ENCODE peak calls at places on chromosome X, in five cellular contexts. A is posterior cingulate gyrus; M is stimulated activated CD4-positive, alpha-beta T cell treated with anti-CD3 and anti-CD28 coated beads, Interleukin-1b, Interleukin-23, amount 100 ng/mL, for 24 hours; J is mucosa of descending colon; K is Caco-2. Z is an unnamed sample.

GRCh38 chrX:104566921-104567501 is 1.0 kb downstream of the IL1RAPL2 start:
- DNase-seq in J (no peak), M (no peak), A (peak; percentile 7), K (no peak), Z (no peak)

GRCh38 chrX:129744881-129745321 is 6.1 kb downstream of the XPNPEP2 start:
- DNase-seq in J (no peak), A (no peak), K (no peak), M (no peak), Z (no peak)

GRCh38 chrX:68732906-68733493 is 85.5 kb downstream of the STARD8 start:
- DNase-seq in K (peak; percentile 49), J (peak; percentile 74), M (peak; percentile 28), A (peak; percentile 24), Z (no peak)

GRCh38 chrX:97326456-97326855 is 442.7 kb downstream of the RPA4 start:
- DNase-seq in M (no peak), A (no peak), J (no peak), K (no peak), Z (no peak)

GRCh38 chrX:116204947-116205346 is 34.4 kb downstream of the AGTR2 start:
- DNase-seq in K (no peak), M (no peak), A (no peak), J (no peak), Z (no peak)

GRCh38 chrX:47815901-47816845 is 20.5 kb upstream of the ZNF81 start:
- DNase-seq in A (no peak), K (no peak), M (no peak), J (peak; percentile 32), Z (no peak)

GRCh38 chrX:49108641-49109040 is 14.9 kb downstream of the GPKOW start:
- DNase-seq in M (no peak), K (no peak), A (no peak), J (no peak), Z (no peak)

GRCh38 chrX:1444896-1445480 is 7.7 kb downstream of the ASMTL start:
- DNase-seq in K (peak; percentile 15), J (no peak), A (no peak), M (no peak), Z (no peak)

GRCh38 chrX:10098235-10098819 is 58.4 kb upstream of the CLCN4 start:
- DNase-seq in J (peak; percentile 33), A (no peak), K (no peak), M (peak; percentile 46), Z (no peak)

GRCh38 chrX:39782276-39782675 is 315.5 kb downstream of the BCOR start:
- DNase-seq in A (no peak), J (no peak), K (no peak), M (no peak), Z (no peak)

GRCh38 chrX:13607996-13608365 is 38.6 kb downstream of the EGFL6 start:
- DNase-seq in M (no peak), K (no peak), J (no peak), A (no peak), Z (no peak)

GRCh38 chrX:6238576-6238975 is 9.9 kb upstream of the NLGN4X start:
- DNase-seq in J (no peak), A (no peak), M (no peak), K (no peak), Z (no peak)

GRCh38 chrX:120749141-120749846 is 119.4 kb upstream of the C1GALT1C1 start:
- DNase-seq in K (no peak), M (no peak), J (no peak), A (no peak), Z (no peak)

GRCh38 chrX:136658151-136658550 is 10.2 kb downstream of the CD40LG start:
- DNase-seq in M (no peak), A (no peak), K (no peak), J (no peak), Z (no peak)

GRCh38 chrX:82092307-82092706 is 890.4 kb downstream of the SH3BGRL start:
- DNase-seq in J (no peak), K (no peak), M (no peak), A (no peak), Z (no peak)

GRCh38 chrX:150767475-150768131 is 74.4 kb downstream of the MTMR1 start:
- DNase-seq in M (no peak), J (no peak), K (no peak), A (no peak), Z (no peak)

GRCh38 chrX:54891573-54891972 is 29.1 kb upstream of the TRO start:
- DNase-seq in J (no peak), K (peak; percentile 31), A (peak; percentile 7), M (peak; percentile 4), Z (no peak)

GRCh38 chrX:38768079-38768478 is 33.2 kb upstream of the MID1IP1 start:
- DNase-seq in K (no peak), M (no peak), A (no peak), J (no peak), Z (no peak)

GRCh38 chrX:13742397-13743176 is 8.0 kb downstream of the OFD1 start:
- DNase-seq in M (no peak), K (peak; percentile 46), J (no peak), A (no peak), Z (no peak)

GRCh38 chrX:136268051-136269048 is 17.1 kb upstream of the MAP7D3 start:
- DNase-seq in K (no peak), A (peak; percentile 12), M (peak; percentile 14), J (no peak), Z (no peak)

GRCh38 chrX:78665286-78665685 is 6.2 kb upstream of the RTL3 start:
- DNase-seq in A (no peak), K (no peak), M (no peak), J (no peak), Z (no peak)

GRCh38 chrX:115362334-115363095 is 73.0 kb downstream of the LUZP4 start:
- DNase-seq in A (no peak), K (no peak), J (no peak), M (no peak), Z (no peak)

GRCh38 chrX:18449271-18449670 is 23.9 kb downstream of the CDKL5 start:
- DNase-seq in A (no peak), K (no peak), M (no peak), J (no peak), Z (no peak)

GRCh38 chrX:2692221-2693122 is 1.4 kb downstream of the CD99 start:
- DNase-seq in M (no peak), K (no peak), J (peak; percentile 68), A (no peak), Z (no peak)

GRCh38 chrX:5113128-5113527 is 1115.5 kb downstream of the NLGN4X start:
- DNase-seq in K (no peak), A (no peak), M (no peak), J (no peak), Z (no peak)

GRCh38 chrX:107894038-107894437 is 68.4 kb downstream of the MID2 start:
- DNase-seq in J (no peak), A (no peak), K (no peak), M (no peak), Z (no peak)

GRCh38 chrX:154658187-154658586 is 4.8 kb upstream of the CTAG2 start:
- DNase-seq in M (no peak), A (no peak), K (no peak), J (no peak), Z (no peak)

GRCh38 chrX:130170752-130171445 is 863 bp upstream of the RAB33A start:
- DNase-seq in K (peak; percentile 43), J (peak; percentile 46), A (peak; percentile 82), M (peak; percentile 32), Z (peak; percentile 87)

GRCh38 chrX:45714864-45715263 is 514.2 kb upstream of the DIPK2B start:
- DNase-seq in J (no peak), A (no peak), M (no peak), K (no peak), Z (no peak)

GRCh38 chrX:118702741-118703140 is 24.7 kb upstream of the IL13RA1 start:
- DNase-seq in A (no peak), J (no peak), K (no peak), M (no peak), Z (no peak)

GRCh38 chrX:102345916-102346315 is 93.9 kb downstream of the NXF2B start:
- DNase-seq in A (peak; percentile 58), M (peak; percentile 48), J (peak; percentile 33), K (peak; percentile 36), Z (no peak)

GRCh38 chrX:34859191-34859590 is 83.4 kb upstream of the FAM47B start:
- DNase-seq in K (no peak), A (no peak), M (no peak), J (no peak), Z (no peak)

GRCh38 chrX:13471269-13471668 is 98.1 kb upstream of the EGFL6 start:
- DNase-seq in J (no peak), K (no peak), A (no peak), M (no peak), Z (no peak)

GRCh38 chrX:54894159-54894558 is 26.5 kb upstream of the TRO start:
- DNase-seq in K (no peak), M (no peak), J (no peak), A (no peak), Z (no peak)

GRCh38 chrX:118579417-118579816 is 83.8 kb downstream of the DOCK11 start:
- DNase-seq in A (no peak), J (no peak), M (no peak), K (no peak), Z (no peak)

GRCh38 chrX:39905475-39905889 is 192.3 kb downstream of the BCOR start:
- DNase-seq in K (no peak), J (peak; percentile 51), A (no peak), M (no peak), Z (no peak)

GRCh38 chrX:3066555-3066954 is 25.3 kb downstream of the ARSF start:
- DNase-seq in K (no peak), J (no peak), M (no peak), A (peak; percentile 7), Z (no peak)

GRCh38 chrX:104854188-104854587 is 288.2 kb downstream of the IL1RAPL2 start:
- DNase-seq in K (no peak), J (no peak), A (no peak), M (no peak), Z (no peak)

GRCh38 chrX:70096052-70096451 is 33.8 kb downstream of the OTUD6A start:
- DNase-seq in A (no peak), J (no peak), M (no peak), K (no peak), Z (no peak)

GRCh38 chrX:131634900-131635299 is 91.0 kb downstream of the OR13H1 start:
- DNase-seq in K (no peak), J (no peak), A (no peak), M (no peak), Z (no peak)